ENCODE peak calls at places on chromosomes 12 and 14, in five cellular contexts. A is kidney epithelial cell, L is NCI-H2081, M is fibroblast of the aortic adventitia, K is AG08395. C is an unnamed sample.
A peak's percentile ranks its signal among the peaks of the same experiment; 100 is the strongest.

GRCh38 chr12:93879476-93880376 is 202.6 kb downstream of the CRADD start:
- DNase-seq in L (no peak), K (peak; percentile 66), M (peak; percentile 80), A (peak; percentile 25), C (no peak)

GRCh38 chr12:76033116-76034001 is 1.8 kb upstream of the PHLDA1 start:
- DNase-seq in K (peak; percentile 33), M (peak; percentile 59), L (no peak), A (no peak), C (no peak)

GRCh38 chr12:72074956-72075355 is 136.3 kb downstream of the TPH2 start:
- DNase-seq in A (no peak), L (no peak), M (no peak), K (no peak), C (no peak)

GRCh38 chr12:96445743-96446655 is 43.4 kb upstream of the CFAP54 start:
- DNase-seq in K (peak; percentile 72), M (peak; percentile 98), A (peak; percentile 85), L (no peak), C (no peak)

GRCh38 chr12:70648831-70649230 is 11.6 kb upstream of the PTPRB start:
- DNase-seq in K (peak; percentile 62), L (no peak), A (no peak), M (peak; percentile 91), C (no peak)

GRCh38 chr12:95608252-95609033 is 57.2 kb upstream of the USP44 start:
- DNase-seq in K (no peak), M (peak; percentile 92), A (no peak), L (peak; percentile 70), C (peak; percentile 32)

GRCh38 chr12:131116437-131117117 is 162.9 kb downstream of the ADGRD1 start:
- DNase-seq in L (no peak), A (no peak), K (peak; percentile 48), M (peak; percentile 52), C (no peak)

GRCh38 chr12:95231190-95231589 is 13.6 kb downstream of the VEZT start:
- DNase-seq in A (no peak), K (no peak), M (peak; percentile 70), L (no peak), C (no peak)

GRCh38 chr12:103814436-103814835 is 26.6 kb downstream of the NT5DC3 start:
- DNase-seq in L (no peak), K (no peak), M (no peak), A (no peak), C (no peak)

GRCh38 chr12:118206107-118206412 is 70.1 kb downstream of the PEBP1 start:
- DNase-seq in L (no peak), M (no peak), A (no peak), K (no peak), C (no peak)

GRCh38 chr14:104141621-104142091 is 3.3 kb downstream of the KIF26A start:
- DNase-seq in A (no peak), K (no peak), M (no peak), L (no peak), C (no peak)

GRCh38 chr12:106583578-106584103 is 837 bp downstream of the RFX4 start:
- DNase-seq in A (no peak), K (no peak), L (no peak), M (peak; percentile 11), C (no peak)

GRCh38 chr12:1865284-1865866 is 45.0 kb downstream of the LRTM2 start:
- DNase-seq in M (no peak), A (no peak), L (no peak), K (no peak), C (no peak)

GRCh38 chr12:107590369-107591094 is 95.1 kb upstream of the PWP1 start:
- DNase-seq in L (no peak), A (no peak), K (no peak), M (no peak), C (peak; percentile 33)

GRCh38 chr12:130874696-130875095 is 2.8 kb downstream of the RAN start:
- DNase-seq in K (no peak), M (no peak), L (no peak), A (no peak), C (no peak)

GRCh38 chr12:109020750-109021380 is at the start of gene SVOP:
- DNase-seq in M (peak; percentile 74), K (peak; percentile 88), A (peak; percentile 25), L (peak; percentile 83), C (peak; percentile 66)

GRCh38 chr12:80593766-80594165 is 113.7 kb upstream of the MYF6 start:
- DNase-seq in M (peak; percentile 64), L (no peak), K (peak; percentile 62), A (peak; percentile 58), C (no peak)

GRCh38 chr12:7229741-7230140 is 40.3 kb downstream of the PEX5 start:
- DNase-seq in K (no peak), A (no peak), L (no peak), M (peak; percentile 20), C (no peak)

GRCh38 chr12:89208661-89209096 is 143.6 kb downstream of the DUSP6 start:
- DNase-seq in M (peak; percentile 46), L (no peak), A (no peak), K (peak; percentile 13), C (no peak)

GRCh38 chr12:47636908-47637780 is 68.7 kb downstream of the RPAP3 start:
- DNase-seq in M (peak; percentile 20), A (no peak), L (peak; percentile 14), K (no peak), C (no peak)

GRCh38 chr12:125983784-125984510 is 918.7 kb downstream of the AACS start:
- DNase-seq in A (no peak), M (no peak), K (no peak), L (no peak), C (no peak)

GRCh38 chr14:102442241-102443211 is 67.0 kb downstream of the ANKRD9 start:
- DNase-seq in M (no peak), A (no peak), K (no peak), L (no peak), C (no peak)

GRCh38 chr12:45696049-45696448 is 33.5 kb upstream of the ARID2 start:
- DNase-seq in K (no peak), M (no peak), A (no peak), L (no peak), C (no peak)

GRCh38 chr14:79543348-79543747 is 668.0 kb downstream of the DIO2 start:
- DNase-seq in L (no peak), K (no peak), A (no peak), M (no peak), C (no peak)

GRCh38 chr14:103186894-103187586 is 63.8 kb downstream of the TNFAIP2 start:
- DNase-seq in L (no peak), A (no peak), M (no peak), K (no peak), C (no peak)

C was measured in hippocampal formation.